ENCODE peak calls at places on chromosomes 13 and 19, in eight cellular contexts. A is C1 segment of cervical spinal cord; O is stimulated activated CD8-positive, alpha-beta memory T cell treated with anti-CD3 and anti-CD28 coated beads, Interleukin-15, amount 100 ng/mL, for 24 hours; P is fibroblast of gingiva; L is Calu3; N is hepatic stellate cell; V is activated CD4-positive, alpha-beta T cell treated with anti-CD3 and anti-CD28 coated beads, Interleukin-2, amount 10 ng/mL, durations not matched to agents 7 days and 5 days; F is pons. K is an unnamed sample.

GRCh38 chr13:21683034-21683733 is 12.3 kb downstream of the FGF9 start:
- DNase-seq in O (no peak), P (no peak), F (no peak), L (no peak), A (no peak), V (no peak), N (no peak), K (no peak)

GRCh38 chr13:110015253-110015652 is 228.9 kb upstream of the IRS2 start:
- DNase-seq in N (no peak), V (no peak), O (no peak), P (peak), A (no peak), F (no peak), L (no peak), K (no peak)

GRCh38 chr13:34756136-34756535 is 185.9 kb upstream of the NBEA start:
- DNase-seq in F (no peak), P (no peak), A (no peak), L (no peak), N (no peak), O (no peak), V (no peak), K (no peak)

GRCh38 chr19:18649371-18650047 is 12.7 kb downstream of the KLHL26 start:
- DNase-seq in P (peak), O (no peak), A (no peak), N (no peak), V (no peak), L (no peak), F (peak), K (peak)

GRCh38 chr19:4268816-4269430 is 10.1 kb upstream of the SHD start:
- DNase-seq in O (no peak), P (no peak), A (no peak), V (no peak), L (no peak), F (no peak), N (no peak), K (no peak)

GRCh38 chr19:3655402-3656072 is 28.9 kb upstream of the CACTIN start:
- DNase-seq in O (no peak), F (no peak), V (no peak), L (no peak), P (peak), N (peak), A (no peak), K (no peak)

GRCh38 chr13:32863596-32863995 is 152.6 kb upstream of the KL start:
- DNase-seq in P (no peak), A (no peak), N (no peak), F (no peak), L (no peak), O (no peak), V (no peak), K (no peak)

GRCh38 chr13:36298535-36299068 is 988 bp upstream of the CCDC169 start:
- DNase-seq in V (no peak), F (no peak), O (no peak), L (no peak), A (no peak), P (no peak), N (no peak), K (peak)

GRCh38 chr13:33119886-33120543 is 103.8 kb downstream of the KL start:
- DNase-seq in F (no peak), P (no peak), N (no peak), A (no peak), O (no peak), L (no peak), V (no peak), K (no peak)

GRCh38 chr19:18160792-18161690 is 8.1 kb downstream of the PIK3R2 start:
- DNase-seq in L (peak), O (peak), V (peak), P (peak), A (peak), F (peak), N (peak), K (peak)

GRCh38 chr19:5430237-5430636 is 25.0 kb upstream of the ZNRF4 start:
- DNase-seq in O (no peak), L (no peak), V (no peak), A (no peak), P (no peak), N (no peak), F (no peak), K (no peak)

GRCh38 chr19:6087074-6087506 is 23.2 kb downstream of the RFX2 start:
- DNase-seq in V (peak), A (no peak), O (no peak), L (no peak), P (no peak), N (no peak), F (no peak), K (no peak)

GRCh38 chr13:23289917-23290357 is 109.2 kb downstream of the SGCG start:
- DNase-seq in A (no peak), V (no peak), O (no peak), L (no peak), P (peak), N (peak), F (peak), K (peak)

K was measured in globus pallidus.